ENCODE peak calls at places on chromosome 4, in nine cellular contexts. Z, T, I, P, X, S, K, D and A are unnamed samples.

GRCh38 chr4:113331811-113332210 is 282.4 kb downstream of the ANK2 start:
- DNase-seq in Z (no peak), T (no peak), I (no peak), P (no peak), X (no peak), S (no peak), K (no peak), D (no peak), A (no peak)

GRCh38 chr4:176959980-176960379 is 167.3 kb upstream of the VEGFC start:
- DNase-seq in Z (no peak), T (no peak), I (no peak), P (no peak), X (no peak), S (no peak), K (no peak), D (no peak), A (no peak)

GRCh38 chr4:102578819-102579218 is 77.7 kb downstream of the NFKB1 start:
- DNase-seq in Z (no peak), T (no peak), I (no peak), P (peak), X (no peak), S (no peak), K (peak), D (no peak), A (no peak)

GRCh38 chr4:80215449-80216052 is 18.2 kb downstream of the PRDM8 start:
- DNase-seq in Z (peak), T (peak), I (no peak), P (peak), X (peak), S (no peak), K (peak), D (no peak), A (no peak)

GRCh38 chr4:55948726-55949479 is at the start of gene CEP135:
- DNase-seq in Z (peak), T (peak), I (peak), P (peak), X (peak), S (peak), K (peak), D (peak), A (peak)

GRCh38 chr4:38760915-38761314 is 21.9 kb downstream of the TLR10 start:
- DNase-seq in Z (no peak), T (no peak), I (no peak), P (no peak), X (no peak), S (no peak), K (no peak), D (no peak), A (no peak)

GRCh38 chr4:7375427-7375826 is 59.3 kb downstream of the PSAPL1 start:
- DNase-seq in Z (peak), T (peak), I (no peak), P (no peak), X (no peak), S (no peak), K (no peak), D (no peak), A (no peak)

GRCh38 chr4:88219099-88219498 is 60.7 kb upstream of the ABCG2 start:
- DNase-seq in Z (peak), T (peak), I (no peak), P (peak), X (peak), S (peak), K (peak), D (no peak), A (peak)

GRCh38 chr4:86178216-86178615 is 181.6 kb downstream of the MAPK10 start:
- DNase-seq in Z (no peak), T (peak), I (no peak), P (peak), X (no peak), S (no peak), K (no peak), D (no peak), A (no peak)

DNA sequence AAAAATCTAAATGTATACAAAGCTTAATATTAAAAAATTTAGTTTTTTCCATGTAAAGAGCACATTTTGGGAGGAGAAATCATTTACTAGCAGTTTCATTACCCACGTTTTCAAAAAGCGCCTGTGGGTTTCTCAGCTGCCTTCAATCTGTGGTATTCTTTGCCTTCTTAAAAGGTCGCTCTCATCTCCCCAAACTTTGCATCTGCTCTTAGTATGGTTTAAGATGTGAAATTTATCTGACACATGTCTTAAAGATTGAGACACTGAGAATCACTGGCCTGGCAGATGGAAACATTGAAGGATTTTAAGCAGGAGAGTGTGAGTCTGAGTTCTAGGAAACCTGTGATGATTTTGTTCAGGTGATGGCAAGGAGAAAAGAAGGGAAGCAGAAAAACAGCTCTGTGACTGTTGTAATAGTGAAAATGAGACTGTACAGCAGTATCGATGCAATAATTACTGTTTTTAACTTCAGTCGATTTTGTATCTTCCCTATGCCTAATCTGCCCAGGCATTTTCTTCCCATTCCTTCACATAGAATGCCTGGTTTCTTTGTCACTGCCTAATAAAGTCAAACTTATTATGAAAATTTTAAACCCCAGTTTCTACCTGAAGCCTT is 75.9 kb downstream of the PAQR3 start:
- DNase-seq in Z (no peak), T (no peak), I (no peak), P (no peak), X (no peak), S (no peak), K (no peak), D (no peak), A (no peak)
- H3K4me3 ChIP-seq in Z (no peak), T (no peak), I (no peak), P (no peak), X (no peak), S (no peak), K (no peak), D (no peak), A (no peak)

GRCh38 chr4:120924931-120925330 is 2.4 kb upstream of the PRDM5 start:
- DNase-seq in Z (no peak), T (no peak), I (no peak), P (no peak), X (peak), S (no peak), K (no peak), D (no peak), A (no peak)

GRCh38 chr4:120929847-120930246 is 7.3 kb upstream of the PRDM5 start:
- DNase-seq in Z (peak), T (no peak), I (no peak), P (no peak), X (no peak), S (no peak), K (no peak), D (no peak), A (no peak)

GRCh38 chr4:120926358-120927025 is 4.0 kb upstream of the PRDM5 start:
- DNase-seq in Z (no peak), T (no peak), I (no peak), P (no peak), X (no peak), S (no peak), K (no peak), D (no peak), A (no peak)

GRCh38 chr4:120923201-120923522 is 636 bp upstream of the PRDM5 start:
- DNase-seq in Z (no peak), T (no peak), I (no peak), P (no peak), X (no peak), S (no peak), K (no peak), D (no peak), A (peak)

DNA sequence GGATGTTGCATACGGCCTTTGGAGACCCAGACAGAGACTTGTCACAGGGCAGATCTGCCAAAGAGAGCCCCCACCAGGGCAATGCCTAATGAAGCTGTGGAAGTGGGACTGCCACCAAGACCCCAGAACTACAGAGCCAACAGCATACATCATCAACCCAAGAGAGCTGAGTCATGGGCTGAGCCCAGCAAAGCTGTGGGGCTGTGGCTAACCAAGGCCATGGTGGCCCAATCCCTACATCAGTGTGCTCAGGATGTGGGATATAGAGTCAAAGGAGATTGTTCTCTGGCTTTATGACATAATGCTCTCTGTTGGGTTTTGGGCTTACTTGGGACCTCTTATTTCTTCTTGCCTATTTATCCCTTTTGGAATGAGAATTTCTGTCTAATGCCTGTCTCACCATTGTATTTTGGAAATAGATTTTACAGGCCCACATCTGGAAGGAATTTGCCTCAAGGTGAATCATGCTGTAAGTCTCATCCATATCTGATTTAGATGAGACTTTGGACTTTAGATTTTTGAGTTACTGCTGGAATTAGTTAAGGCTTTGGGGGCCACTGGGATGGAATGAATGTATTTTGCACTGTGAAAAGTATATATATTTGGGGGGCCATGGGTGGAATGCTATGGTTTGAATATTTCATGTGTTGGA is 5.4 kb upstream of the PRDM5 start:
- DNase-seq in Z (peak), T (no peak), I (no peak), P (no peak), X (no peak), S (no peak), K (no peak), D (no peak), A (no peak)
- H3K4me3 ChIP-seq in Z (no peak), T (no peak), I (no peak), P (no peak), X (no peak), S (no peak), K (no peak), D (no peak), A (no peak)

GRCh38 chr4:145734051-145734450 is 54.1 kb downstream of the C4orf51 start:
- DNase-seq in Z (peak), T (no peak), I (no peak), P (peak), X (peak), S (no peak), K (no peak), D (no peak), A (no peak)
- H3K4me3 ChIP-seq in Z (peak), T (peak), I (no peak), P (no peak), X (peak), S (peak), K (peak), D (peak), A (no peak)

DNA sequence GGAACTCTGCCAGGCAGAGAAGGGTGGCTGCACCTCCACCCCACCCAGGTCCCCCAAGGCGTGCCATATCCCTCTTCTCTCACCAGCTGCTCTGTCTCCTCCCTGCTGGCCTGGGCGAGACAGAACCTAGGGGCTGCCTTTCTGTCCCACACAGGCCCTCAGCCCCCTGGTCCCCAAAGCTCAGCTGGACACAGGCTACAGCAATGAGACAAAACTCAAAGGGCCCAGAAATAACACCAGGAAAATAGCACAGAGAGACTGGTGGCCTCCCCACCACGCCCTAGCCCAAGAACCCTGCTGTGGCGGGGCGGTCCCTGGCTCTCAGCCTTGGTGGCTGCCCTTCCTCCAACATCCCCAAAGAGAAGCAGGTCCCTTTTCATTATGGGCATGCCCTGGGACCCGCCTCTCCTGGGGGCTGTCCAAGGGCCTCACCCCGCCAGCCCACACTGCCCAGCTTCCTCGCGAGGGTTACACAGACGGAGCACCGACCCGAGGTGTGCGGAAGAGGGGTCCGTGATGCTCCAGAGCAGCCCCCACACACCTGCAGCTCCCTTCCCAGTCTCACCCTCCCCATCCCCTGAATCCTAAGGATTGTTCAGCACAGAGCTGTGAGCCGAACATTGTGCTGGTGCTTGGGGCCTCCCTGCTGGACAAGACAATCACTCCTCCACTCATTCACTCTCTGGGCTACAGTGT is 67.7 kb upstream of the HMX1 start:
- DNase-seq in Z (no peak), T (no peak), I (no peak), P (no peak), X (no peak), S (no peak), K (no peak), D (no peak), A (no peak)
- H3K4me3 ChIP-seq in Z (no peak), T (no peak), I (no peak), P (no peak), X (no peak), S (no peak), K (no peak), D (no peak), A (no peak)

GRCh38 chr4:1309261-1310010 is 19.7 kb downstream of the MAEA start:
- DNase-seq in Z (peak), T (peak), I (peak), P (peak), X (no peak), S (peak), K (peak), D (peak), A (peak)

GRCh38 chr4:1310031-1310795 is 20.5 kb downstream of the MAEA start:
- DNase-seq in Z (peak), T (peak), I (no peak), P (peak), X (no peak), S (no peak), K (no peak), D (no peak), A (no peak)

GRCh38 chr4:1307951-1308735 is 18.5 kb downstream of the MAEA start:
- DNase-seq in Z (no peak), T (no peak), I (no peak), P (no peak), X (no peak), S (no peak), K (no peak), D (no peak), A (no peak)

GRCh38 chr4:1312821-1313640 is 23.3 kb downstream of the MAEA start:
- DNase-seq in Z (no peak), T (no peak), I (no peak), P (no peak), X (no peak), S (no peak), K (no peak), D (no peak), A (no peak)

GRCh38 chr4:1310796-1311715 is 21.4 kb downstream of the MAEA start:
- DNase-seq in Z (no peak), T (no peak), I (no peak), P (no peak), X (no peak), S (peak), K (no peak), D (no peak), A (no peak)
- H3K4me3 ChIP-seq in Z (no peak), T (no peak), I (no peak), P (no peak), X (no peak), S (no peak), K (no peak), D (no peak), A (no peak)

GRCh38 chr4:168522829-168523228 is 26.0 kb downstream of the PALLD start:
- DNase-seq in Z (no peak), T (peak), I (no peak), P (no peak), X (no peak), S (no peak), K (no peak), D (no peak), A (no peak)
- H3K4me3 ChIP-seq in Z (no peak), T (no peak), I (no peak), P (no peak), X (no peak), S (no peak), K (no peak), D (no peak), A (no peak)

DNA sequence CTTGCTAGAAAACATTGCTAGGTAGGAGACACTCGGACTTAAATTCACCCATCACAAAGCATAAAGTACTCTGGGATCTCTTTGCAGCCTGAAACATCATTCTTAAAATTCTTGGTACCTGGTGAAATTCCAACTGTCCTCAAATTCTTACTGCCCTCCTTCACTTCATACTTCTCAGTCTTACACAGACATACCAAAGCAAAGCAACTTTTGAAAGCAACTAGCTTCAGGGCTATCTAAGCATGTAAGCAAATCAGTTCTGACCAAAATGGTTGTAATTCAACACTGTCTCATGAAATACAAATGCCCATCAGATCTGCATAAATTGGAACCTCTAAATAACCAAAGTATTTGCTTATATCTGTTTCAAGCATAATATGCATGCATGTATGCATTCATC is 308.0 kb upstream of the PPARGC1A start:
- DNase-seq in Z (no peak), T (peak), I (no peak), P (no peak), X (no peak), S (no peak), K (no peak), D (no peak), A (no peak)
- H3K4me3 ChIP-seq in Z (no peak), T (no peak), I (no peak), P (no peak), X (no peak), S (no peak), K (no peak), D (no peak), A (no peak)

GRCh38 chr4:78722880-78723279 is 53.3 kb upstream of the BMP2K start:
- DNase-seq in Z (no peak), T (no peak), I (no peak), P (no peak), X (no peak), S (no peak), K (no peak), D (no peak), A (no peak)

GRCh38 chr4:78720994-78721677 is 55.0 kb upstream of the BMP2K start:
- DNase-seq in Z (no peak), T (no peak), I (no peak), P (no peak), X (no peak), S (peak), K (no peak), D (no peak), A (no peak)

GRCh38 chr4:78721739-78722138 is 54.4 kb upstream of the BMP2K start:
- DNase-seq in Z (no peak), T (no peak), I (no peak), P (no peak), X (no peak), S (no peak), K (no peak), D (no peak), A (no peak)

GRCh38 chr4:78722320-78722719 is 53.8 kb upstream of the BMP2K start:
- DNase-seq in Z (no peak), T (no peak), I (no peak), P (no peak), X (no peak), S (no peak), K (no peak), D (no peak), A (no peak)

DNA sequence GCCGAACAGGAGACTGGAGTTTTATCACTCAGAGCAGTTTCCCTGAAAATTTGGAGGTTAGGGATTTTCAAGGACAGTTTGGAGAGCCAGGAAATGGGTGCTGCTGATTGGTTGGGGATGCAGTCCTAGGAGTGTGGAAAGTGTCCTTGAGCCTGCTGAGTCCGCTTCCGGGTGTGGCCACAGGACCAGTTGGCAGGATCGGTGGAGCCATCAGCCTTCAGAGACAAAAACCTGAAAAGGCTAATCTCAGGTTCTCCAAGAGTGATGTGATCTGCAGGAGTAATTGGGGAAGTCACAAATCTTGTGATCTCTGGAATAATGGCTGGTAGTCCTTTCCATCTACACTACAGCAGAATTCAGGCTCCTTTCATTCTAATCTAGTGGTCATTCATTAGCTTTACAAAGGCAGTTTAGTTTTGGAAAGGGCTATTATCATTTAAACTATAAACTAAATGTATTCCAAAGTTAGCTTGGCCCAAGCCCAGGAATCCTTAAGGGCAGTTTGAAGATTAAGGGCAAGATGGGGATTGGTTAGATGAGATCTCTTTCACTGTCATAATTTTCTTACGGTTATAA is 55.9 kb upstream of the BMP2K start:
- DNase-seq in Z (no peak), T (no peak), I (no peak), P (no peak), X (no peak), S (no peak), K (no peak), D (no peak), A (no peak)
- H3K4me3 ChIP-seq in Z (no peak), T (no peak), I (no peak), P (no peak), X (no peak), S (no peak), K (no peak), D (no peak), A (no peak)

DNA sequence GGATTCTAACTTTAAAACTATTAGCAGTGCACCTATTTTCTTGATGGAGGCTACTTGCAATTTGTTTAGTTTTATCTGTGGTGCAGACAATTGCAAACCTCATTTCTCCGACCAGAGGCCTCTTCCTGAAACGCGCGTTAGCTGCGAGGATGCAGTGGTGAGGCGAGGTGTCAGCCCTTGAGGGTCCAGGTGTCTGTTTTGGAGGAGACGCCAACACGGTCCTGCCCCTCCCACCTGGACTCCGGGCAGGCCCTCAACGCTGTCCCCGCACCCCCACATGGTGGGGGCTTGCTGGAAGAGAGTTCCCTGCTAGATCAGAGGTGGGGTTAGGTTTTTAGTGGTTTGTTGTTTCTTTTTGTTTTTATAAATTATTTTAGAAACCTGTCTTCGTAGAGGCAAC is 34.4 kb downstream of the PCGF3 start:
- DNase-seq in Z (no peak), T (no peak), I (no peak), P (no peak), X (no peak), S (no peak), K (no peak), D (no peak), A (no peak)
- H3K4me3 ChIP-seq in Z (no peak), T (no peak), I (no peak), P (no peak), X (no peak), S (no peak), K (no peak), D (no peak), A (no peak)